ENCODE peak calls at places on chromosomes 1 and 21, in five cellular contexts. One of them, this sample, is unnamed.

GRCh38 chr1:171257207-171258052 is 9.1 kb downstream of the FMO1 start:
- DNase-seq in K562: no peak
- DNase-seq in GM12878: no peak
- DNase-seq in HepG2: no peak
- DNase-seq in H1: no peak
- DNase-seq in this sample: no peak

GRCh38 chr21:32008714-32009113 is 135.9 kb downstream of the HUNK start:
- DNase-seq in K562: no peak
- DNase-seq in GM12878: no peak
- DNase-seq in HepG2: no peak
- DNase-seq in H1: no peak
- DNase-seq in this sample: no peak

GRCh38 chr1:94623560-94624148 is 82.1 kb upstream of the F3 start:
- DNase-seq in K562: no peak
- DNase-seq in GM12878: no peak
- DNase-seq in HepG2: no peak
- DNase-seq in H1: peak; percentile 55
- DNase-seq in this sample: peak; percentile 55

GRCh38 chr21:45379171-45379900 is 25.6 kb upstream of the COL18A1 start:
- DNase-seq in K562: no peak
- DNase-seq in GM12878: no peak
- DNase-seq in HepG2: no peak
- DNase-seq in H1: no peak
- DNase-seq in this sample: no peak

GRCh38 chr21:17925900-17926299 is 106.7 kb upstream of the C21orf91 start:
- DNase-seq in K562: no peak
- DNase-seq in GM12878: no peak
- DNase-seq in HepG2: peak; percentile 20
- DNase-seq in H1: no peak
- DNase-seq in this sample: peak; percentile 43

GRCh38 chr1:185318431-185319151 is 1.5 kb upstream of the IVNS1ABP start:
- DNase-seq in K562: peak; percentile 53
- DNase-seq in GM12878: no peak
- DNase-seq in HepG2: no peak
- DNase-seq in H1: no peak
- DNase-seq in this sample: no peak

GRCh38 chr1:236916131-236916800 is 88.0 kb downstream of the MT1HL1 start:
- DNase-seq in K562: no peak
- DNase-seq in GM12878: no peak
- DNase-seq in HepG2: no peak
- DNase-seq in H1: no peak
- DNase-seq in this sample: no peak

GRCh38 chr1:203219934-203220333 is 9.5 kb downstream of the CHIT1 start:
- DNase-seq in K562: no peak
- DNase-seq in GM12878: no peak
- DNase-seq in HepG2: no peak
- DNase-seq in H1: peak; percentile 55
- DNase-seq in this sample: peak; percentile 45

GRCh38 chr1:165056914-165057313 is 299.6 kb downstream of the LMX1A start:
- DNase-seq in K562: no peak
- DNase-seq in GM12878: no peak
- DNase-seq in HepG2: no peak
- DNase-seq in H1: no peak
- DNase-seq in this sample: no peak

GRCh38 chr21:39010629-39011404 is 172.4 kb downstream of the PSMG1 start:
- DNase-seq in K562: no peak
- DNase-seq in GM12878: no peak
- DNase-seq in HepG2: no peak
- DNase-seq in H1: no peak
- DNase-seq in this sample: no peak

GRCh38 chr1:167499657-167500056 is 18.7 kb downstream of the CD247 start:
- DNase-seq in K562: no peak
- DNase-seq in GM12878: peak; percentile 84
- DNase-seq in HepG2: no peak
- DNase-seq in H1: no peak
- DNase-seq in this sample: no peak

GRCh38 chr1:46223472-46223943 is 20.4 kb downstream of the LURAP1 start:
- DNase-seq in K562: peak; percentile 69
- DNase-seq in GM12878: no peak
- DNase-seq in HepG2: peak; percentile 79
- DNase-seq in H1: peak; percentile 63
- DNase-seq in this sample: peak; percentile 94

GRCh38 chr1:229092377-229093257 is 178.3 kb upstream of the RAB4A start:
- DNase-seq in K562: no peak
- DNase-seq in GM12878: no peak
- DNase-seq in HepG2: no peak
- DNase-seq in H1: no peak
- DNase-seq in this sample: peak; percentile 45

DNA sequence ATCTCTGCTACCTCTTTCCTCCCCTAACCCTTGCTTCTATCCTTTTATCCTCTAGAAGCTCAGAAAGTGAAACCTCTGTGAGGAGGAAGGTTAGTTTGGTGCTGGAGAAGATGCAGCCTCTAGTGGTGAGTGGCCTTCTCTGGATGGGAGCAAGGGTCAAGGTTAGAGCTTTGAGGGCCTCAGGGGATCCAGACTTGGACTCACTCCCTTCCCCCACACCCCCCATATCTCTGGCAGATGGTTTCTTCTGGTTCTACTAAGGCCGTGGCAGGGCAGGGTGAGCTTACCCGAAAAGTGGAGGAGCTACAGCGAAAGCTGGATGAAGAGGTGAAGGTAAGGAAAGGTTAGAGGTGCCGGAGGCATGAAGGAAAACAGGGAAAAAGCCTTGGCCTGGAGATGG is 9.2 kb downstream of the CGN start:
- DNase-seq in K562: no peak
- DNase-seq in GM12878: no peak
- DNase-seq in HepG2: no peak
- DNase-seq in H1: no peak
- DNase-seq in this sample: no peak
- H2AFZ ChIP-seq in K562: no peak overlapping the region
- H2AFZ ChIP-seq in GM12878: no peak overlapping the region
- H2AFZ ChIP-seq in HepG2: no peak overlapping the region
- H2AFZ ChIP-seq in H1: no peak overlapping the region
- H2AFZ ChIP-seq in this sample: no peak overlapping the region

GRCh38 chr21:14773777-14774345 is 227.7 kb upstream of the SAMSN1 start:
- DNase-seq in K562: peak; percentile 76
- DNase-seq in GM12878: no peak
- DNase-seq in HepG2: peak; percentile 30
- DNase-seq in H1: peak; percentile 82
- DNase-seq in this sample: peak; percentile 90
- TF ChIP-seq CREB1 in K562: no peak
- TF ChIP-seq CREB1 in GM12878: no peak
- TF ChIP-seq CREB1 in HepG2: no peak
- TF ChIP-seq CREB1 in H1: no peak
- TF ChIP-seq CREB1 in this sample: no peak

GRCh38 chr1:200041337-200042118 is 14.0 kb downstream of the NR5A2 start:
- DNase-seq in K562: no peak
- DNase-seq in GM12878: no peak
- DNase-seq in HepG2: no peak
- DNase-seq in H1: peak; percentile 71
- DNase-seq in this sample: peak; percentile 74

GRCh38 chr1:200038987-200039848 is 11.7 kb downstream of the NR5A2 start:
- DNase-seq in K562: no peak
- DNase-seq in GM12878: no peak
- DNase-seq in HepG2: no peak
- DNase-seq in H1: peak; percentile 89
- DNase-seq in this sample: peak; percentile 85

GRCh38 chr1:200042119-200042436 is 14.6 kb downstream of the NR5A2 start:
- DNase-seq in K562: no peak
- DNase-seq in GM12878: no peak
- DNase-seq in HepG2: no peak
- DNase-seq in H1: peak; percentile 59
- DNase-seq in this sample: peak; percentile 66

GRCh38 chr1:200039849-200040479 is 12.5 kb downstream of the NR5A2 start:
- DNase-seq in K562: no peak
- DNase-seq in GM12878: no peak
- DNase-seq in HepG2: no peak
- DNase-seq in H1: peak; percentile 52
- DNase-seq in this sample: peak; percentile 17

GRCh38 chr1:200040516-200041138 is 13.1 kb downstream of the NR5A2 start:
- DNase-seq in K562: no peak
- DNase-seq in GM12878: no peak
- DNase-seq in HepG2: peak; percentile 77
- DNase-seq in H1: peak; percentile 69
- DNase-seq in this sample: peak; percentile 82
- TF ChIP-seq EZH2 in K562: peak; percentile 50
- TF ChIP-seq EZH2 in GM12878: no peak
- TF ChIP-seq EZH2 in HepG2: no peak
- TF ChIP-seq EZH2 in H1: peak; percentile 15
- TF ChIP-seq EZH2 in this sample: peak; percentile 64

DNA sequence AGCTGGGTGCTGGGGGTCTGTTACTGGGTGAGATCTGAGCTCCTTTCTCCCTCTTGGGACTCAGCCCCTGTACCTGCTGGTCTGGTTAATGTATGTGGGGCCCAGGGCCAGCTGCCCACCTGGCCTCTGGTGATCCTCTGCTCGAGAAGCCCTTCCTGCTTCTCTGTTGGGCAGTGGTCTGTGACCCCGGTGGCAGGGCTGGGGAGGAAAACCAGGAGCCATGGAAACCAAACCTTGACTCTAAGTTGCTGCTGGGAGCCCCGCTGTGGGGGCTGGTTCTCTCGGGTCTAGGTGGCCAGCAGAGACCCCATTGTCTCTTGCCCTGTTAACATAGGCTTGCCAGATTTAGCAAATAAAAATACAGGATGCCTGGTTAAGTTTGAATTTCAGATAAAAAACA is 1.3 kb downstream of the PADI1 start:
- DNase-seq in K562: no peak
- DNase-seq in GM12878: no peak
- DNase-seq in HepG2: no peak
- DNase-seq in H1: no peak
- DNase-seq in this sample: no peak
- H2AFZ ChIP-seq in K562: no peak overlapping the region
- H2AFZ ChIP-seq in GM12878: no peak overlapping the region
- H2AFZ ChIP-seq in HepG2: no peak overlapping the region
- H2AFZ ChIP-seq in H1: no peak overlapping the region
- H2AFZ ChIP-seq in this sample: no peak overlapping the region

GRCh38 chr1:207404849-207405525 is 49.1 kb upstream of the CR2 start:
- DNase-seq in K562: peak; percentile 70
- DNase-seq in GM12878: no peak
- DNase-seq in HepG2: peak; percentile 81
- DNase-seq in H1: no peak
- DNase-seq in this sample: peak; percentile 78
- TF ChIP-seq CREB1 in K562: no peak
- TF ChIP-seq CREB1 in GM12878: no peak
- TF ChIP-seq CREB1 in HepG2: no peak
- TF ChIP-seq CREB1 in H1: no peak
- TF ChIP-seq CREB1 in this sample: no peak

GRCh38 chr1:19665456-19666138 is 922 bp downstream of the HTR6 start:
- DNase-seq in K562: no peak
- DNase-seq in GM12878: no peak
- DNase-seq in HepG2: no peak
- DNase-seq in H1: peak; percentile 69
- DNase-seq in this sample: peak; percentile 78
- TF ChIP-seq EZH2 in K562: no peak
- TF ChIP-seq EZH2 in GM12878: no peak
- TF ChIP-seq EZH2 in HepG2: no peak
- TF ChIP-seq EZH2 in H1: peak; percentile 70
- TF ChIP-seq EZH2 in this sample: peak; percentile 39

GRCh38 chr1:15848929-15849774 is 1.6 kb downstream of the SPEN start:
- DNase-seq in K562: peak; percentile 65
- DNase-seq in GM12878: no peak
- DNase-seq in HepG2: peak; percentile 88
- DNase-seq in H1: peak; percentile 81
- DNase-seq in this sample: peak; percentile 93
- H2AFZ ChIP-seq in K562: peak overlapping the region; percentile 79
- H2AFZ ChIP-seq in GM12878: peak overlapping the region; percentile 53
- H2AFZ ChIP-seq in HepG2: no peak overlapping the region
- H2AFZ ChIP-seq in H1: peak overlapping the region; percentile 39
- H2AFZ ChIP-seq in this sample: peak overlapping the region; percentile 43